ENCODE peak calls at places on chromosome 9, in six cellular contexts. One of them, this sample, is unnamed.

GRCh38 chr9:92444841-92445240 is 20.6 kb upstream of the OMD start:
- DNase-seq in HCT116: no peak
- DNase-seq in GM23248: no peak
- DNase-seq in hepatocyte: no peak
- DNase-seq in SK-N-SH: no peak
- DNase-seq in neural progenitor cell: no peak
- DNase-seq in this sample: no peak

GRCh38 chr9:96859461-96860198 is 5.3 kb upstream of the ZNF782 start:
- DNase-seq in HCT116: no peak
- DNase-seq in GM23248: peak
- DNase-seq in hepatocyte: peak
- DNase-seq in SK-N-SH: peak
- DNase-seq in neural progenitor cell: peak
- DNase-seq in this sample: no peak

GRCh38 chr9:133120343-133121199 is 469 bp downstream of the RALGDS start:
- DNase-seq in HCT116: no peak
- DNase-seq in GM23248: peak
- DNase-seq in hepatocyte: no peak
- DNase-seq in SK-N-SH: peak
- DNase-seq in neural progenitor cell: no peak
- DNase-seq in this sample: no peak

GRCh38 chr9:120366646-120367019 is 213.3 kb downstream of the CDK5RAP2 start:
- DNase-seq in HCT116: peak
- DNase-seq in GM23248: peak
- DNase-seq in hepatocyte: peak
- DNase-seq in SK-N-SH: no peak
- DNase-seq in neural progenitor cell: peak
- DNase-seq in this sample: no peak

GRCh38 chr9:122347348-122348287 is 23.2 kb upstream of the PTGS1 start:
- DNase-seq in HCT116: no peak
- DNase-seq in GM23248: peak
- DNase-seq in hepatocyte: peak
- DNase-seq in SK-N-SH: no peak
- DNase-seq in neural progenitor cell: no peak
- DNase-seq in this sample: no peak

GRCh38 chr9:81292056-81292805 is 397.1 kb downstream of the TLE1 start:
- DNase-seq in HCT116: no peak
- DNase-seq in GM23248: no peak
- DNase-seq in hepatocyte: no peak
- DNase-seq in SK-N-SH: no peak
- DNase-seq in neural progenitor cell: no peak
- DNase-seq in this sample: no peak

GRCh38 chr9:121138973-121139372 is 62.7 kb downstream of the RAB14 start:
- DNase-seq in HCT116: no peak
- DNase-seq in GM23248: no peak
- DNase-seq in hepatocyte: no peak
- DNase-seq in SK-N-SH: no peak
- DNase-seq in neural progenitor cell: no peak
- DNase-seq in this sample: no peak

GRCh38 chr9:86079421-86080111 is 19.8 kb downstream of the GOLM1 start:
- DNase-seq in HCT116: no peak
- DNase-seq in GM23248: peak
- DNase-seq in hepatocyte: no peak
- DNase-seq in SK-N-SH: no peak
- DNase-seq in neural progenitor cell: no peak
- DNase-seq in this sample: no peak

DNA sequence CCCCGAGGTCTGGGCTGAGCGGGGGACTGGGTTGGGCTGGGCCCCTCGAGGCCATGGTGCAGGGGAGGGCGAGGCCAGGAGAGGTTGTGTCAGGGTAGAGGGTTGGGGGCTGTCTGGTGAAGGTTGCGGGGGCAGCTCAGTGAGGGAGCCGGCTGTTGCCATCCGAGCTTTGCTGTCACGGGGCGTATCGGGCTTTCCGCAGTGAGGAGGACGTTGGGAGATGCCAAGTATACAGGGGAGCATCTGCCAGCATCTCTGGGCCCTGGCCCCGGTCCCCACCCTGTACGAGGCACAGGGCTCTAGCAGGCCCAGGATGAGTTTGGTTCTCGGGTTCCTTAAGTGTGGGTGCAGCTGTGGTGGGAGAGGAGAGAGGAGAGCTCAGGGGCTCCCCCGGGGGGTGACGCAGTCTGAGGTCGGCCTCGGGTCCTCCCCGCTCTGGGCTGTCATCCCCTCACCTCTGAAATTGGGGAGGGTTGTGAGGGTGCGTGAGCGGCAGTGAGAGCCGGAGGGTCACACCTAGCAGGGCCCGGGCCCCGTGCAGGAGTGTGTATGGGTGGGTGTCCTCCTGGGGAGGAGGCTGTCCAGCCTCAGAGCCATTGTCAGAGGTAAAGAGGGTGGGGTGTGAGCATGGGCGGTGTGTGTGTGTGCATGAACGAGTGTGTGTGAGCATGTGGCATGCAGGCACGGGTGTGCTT is 87.3 kb downstream of the COL5A1 start:
- DNase-seq in HCT116: no peak
- DNase-seq in GM23248: no peak
- DNase-seq in hepatocyte: no peak
- DNase-seq in SK-N-SH: no peak
- DNase-seq in neural progenitor cell: no peak
- DNase-seq in this sample: no peak
- TF ChIP-seq EZH2phosphoT487 in HCT116: no peak
- TF ChIP-seq EZH2phosphoT487 in GM23248: no peak
- TF ChIP-seq EZH2phosphoT487 in hepatocyte: no peak
- TF ChIP-seq EZH2phosphoT487 in SK-N-SH: no peak
- TF ChIP-seq EZH2phosphoT487 in neural progenitor cell: no peak
- TF ChIP-seq EZH2phosphoT487 in this sample: no peak

DNA sequence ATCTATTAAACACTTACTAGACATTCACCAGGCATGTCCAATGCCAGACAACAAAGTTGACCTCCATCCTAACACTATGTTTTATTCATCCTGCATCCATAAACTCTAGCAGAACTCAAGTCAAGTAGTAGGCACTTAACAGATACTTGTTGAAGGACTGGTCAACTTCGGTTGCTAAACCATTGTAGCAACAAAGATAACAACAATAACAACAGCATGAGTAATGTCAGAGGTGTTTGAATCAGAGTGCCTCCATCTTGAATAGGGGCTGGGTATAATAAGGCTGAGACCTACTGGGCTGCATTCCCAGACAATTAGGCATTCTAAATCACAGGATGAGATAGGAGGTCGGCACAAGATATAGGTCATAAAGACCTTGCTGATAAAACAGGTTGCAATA is 180.5 kb upstream of the ZNF462 start:
- DNase-seq in HCT116: no peak
- DNase-seq in GM23248: no peak
- DNase-seq in hepatocyte: no peak
- DNase-seq in SK-N-SH: no peak
- DNase-seq in neural progenitor cell: no peak
- DNase-seq in this sample: no peak
- TF ChIP-seq EZH2phosphoT487 in HCT116: no peak
- TF ChIP-seq EZH2phosphoT487 in GM23248: no peak
- TF ChIP-seq EZH2phosphoT487 in hepatocyte: no peak
- TF ChIP-seq EZH2phosphoT487 in SK-N-SH: no peak
- TF ChIP-seq EZH2phosphoT487 in neural progenitor cell: no peak
- TF ChIP-seq EZH2phosphoT487 in this sample: no peak

GRCh38 chr9:110088099-110088498 is 119.9 kb downstream of the C9orf152 start:
- DNase-seq in HCT116: no peak
- DNase-seq in GM23248: no peak
- DNase-seq in hepatocyte: no peak
- DNase-seq in SK-N-SH: no peak
- DNase-seq in neural progenitor cell: no peak
- DNase-seq in this sample: no peak
- TF ChIP-seq EZH2phosphoT487 in HCT116: no peak
- TF ChIP-seq EZH2phosphoT487 in GM23248: no peak
- TF ChIP-seq EZH2phosphoT487 in hepatocyte: no peak
- TF ChIP-seq EZH2phosphoT487 in SK-N-SH: no peak
- TF ChIP-seq EZH2phosphoT487 in neural progenitor cell: no peak
- TF ChIP-seq EZH2phosphoT487 in this sample: no peak

GRCh38 chr9:89776795-89777194 is 172.0 kb downstream of the GADD45G start:
- DNase-seq in HCT116: no peak
- DNase-seq in GM23248: no peak
- DNase-seq in hepatocyte: no peak
- DNase-seq in SK-N-SH: no peak
- DNase-seq in neural progenitor cell: no peak
- DNase-seq in this sample: no peak
- TF ChIP-seq EZH2phosphoT487 in HCT116: no peak
- TF ChIP-seq EZH2phosphoT487 in GM23248: no peak
- TF ChIP-seq EZH2phosphoT487 in hepatocyte: no peak
- TF ChIP-seq EZH2phosphoT487 in SK-N-SH: no peak
- TF ChIP-seq EZH2phosphoT487 in neural progenitor cell: no peak
- TF ChIP-seq EZH2phosphoT487 in this sample: no peak

GRCh38 chr9:138117101-138117750 is 239.6 kb downstream of the CACNA1B start:
- DNase-seq in HCT116: no peak
- DNase-seq in GM23248: no peak
- DNase-seq in hepatocyte: peak
- DNase-seq in SK-N-SH: no peak
- DNase-seq in neural progenitor cell: no peak
- DNase-seq in this sample: no peak
- TF ChIP-seq EZH2phosphoT487 in HCT116: no peak
- TF ChIP-seq EZH2phosphoT487 in GM23248: no peak
- TF ChIP-seq EZH2phosphoT487 in hepatocyte: no peak
- TF ChIP-seq EZH2phosphoT487 in SK-N-SH: no peak
- TF ChIP-seq EZH2phosphoT487 in neural progenitor cell: no peak
- TF ChIP-seq EZH2phosphoT487 in this sample: no peak